ENCODE peak calls at places on chromosome 18, in five cellular contexts. J is NCI-H2171; F is stimulated activated naive B cell treated with anti-CD40 and anti-IgM and Interleukin-4, amounts not matched to agents 10 μg/mL and 1 μg/mL and 100 μg/mL, for 72 hours; R is gastrocnemius medialis; D is aorta. K is an unnamed sample.

GRCh38 chr18:80196528-80197320 is 50.6 kb downstream of the PARD6G start:
- DNase-seq in J (no peak), F (no peak), R (no peak), D (no peak), K (no peak)

GRCh38 chr18:36583155-36583745 is 245.6 kb downstream of the TPGS2 start:
- DNase-seq in J (no peak), F (no peak), R (no peak), D (no peak), K (no peak)

GRCh38 chr18:72830109-72830508 is 37.7 kb downstream of the NETO1 start:
- DNase-seq in J (no peak), F (no peak), R (no peak), D (no peak), K (no peak)

GRCh38 chr18:11714244-11714918 is 25.3 kb downstream of the GNAL start:
- DNase-seq in J (no peak), F (no peak), R (no peak), D (no peak), K (no peak)

GRCh38 chr18:51561821-51562220 is 364.3 kb upstream of the MEX3C start:
- DNase-seq in J (no peak), F (no peak), R (no peak), D (no peak), K (no peak)

GRCh38 chr18:58535340-58536186 is 93.3 kb downstream of the ALPK2 start:
- DNase-seq in J (no peak), F (peak; percentile 83), R (no peak), D (no peak), K (no peak)

GRCh38 chr18:49788327-49788908 is 24.9 kb downstream of the ACAA2 start:
- DNase-seq in J (no peak), F (no peak), R (no peak), D (no peak), K (no peak)

GRCh38 chr18:62404881-62405280 is 79.8 kb downstream of the TNFRSF11A start:
- DNase-seq in J (no peak), F (no peak), R (no peak), D (no peak), K (no peak)

GRCh38 chr18:7452331-7452730 is 114.8 kb upstream of the PTPRM start:
- DNase-seq in J (peak; percentile 6), F (no peak), R (no peak), D (no peak), K (no peak)

GRCh38 chr18:36095936-36096519 is 28.7 kb upstream of the RPRD1A start:
- DNase-seq in J (peak; percentile 63), F (no peak), R (no peak), D (no peak), K (no peak)

GRCh38 chr18:62329676-62330454 is 4.8 kb downstream of the TNFRSF11A start:
- DNase-seq in J (no peak), F (no peak), R (no peak), D (peak; percentile 70), K (no peak)

K was measured in nucleus accumbens.